ENCODE peak calls at places on chromosome 17, in nine cellular contexts. W, U, E, I, P, H, V, C and X are unnamed samples.

GRCh38 chr17:46009681-46010596 is 10.9 kb downstream of the STH start:
- DNase-seq in W (no peak), U (peak; percentile 62), E (no peak), I (no peak), P (no peak), H (peak; percentile 77), V (no peak), C (no peak), X (no peak)

GRCh38 chr17:82218349-82219075 is 5.9 kb upstream of the CCDC57 start:
- DNase-seq in W (no peak), U (no peak), E (no peak), I (no peak), P (no peak), H (peak; percentile 67), V (no peak), C (no peak), X (no peak)

GRCh38 chr17:48981927-48982539 is 13.6 kb upstream of the GIP start:
- DNase-seq in W (no peak), U (no peak), E (no peak), I (no peak), P (no peak), H (no peak), V (no peak), C (no peak), X (no peak)

GRCh38 chr17:39765159-39765558 is 27.4 kb downstream of the GRB7 start:
- DNase-seq in W (no peak), U (no peak), E (no peak), I (no peak), P (no peak), H (no peak), V (no peak), C (no peak), X (no peak)

GRCh38 chr17:73872816-73873215 is 228.6 kb upstream of the SDK2 start:
- DNase-seq in W (no peak), U (no peak), E (no peak), I (no peak), P (no peak), H (no peak), V (no peak), C (no peak), X (no peak)

GRCh38 chr17:77299256-77300015 is 158.7 kb downstream of the SEC14L1 start:
- DNase-seq in W (no peak), U (no peak), E (no peak), I (no peak), P (no peak), H (no peak), V (no peak), C (no peak), X (no peak)

GRCh38 chr17:73401911-73402310 is 90.1 kb upstream of the CDC42EP4 start:
- DNase-seq in W (no peak), U (peak; percentile 65), E (peak; percentile 33), I (no peak), P (peak; percentile 81), H (no peak), V (no peak), C (peak; percentile 62), X (no peak)

GRCh38 chr17:50425682-50426471 is at the start of gene ACSF2:
- DNase-seq in W (peak; percentile 38), U (peak; percentile 92), E (peak; percentile 75), I (peak; percentile 42), P (peak; percentile 79), H (peak; percentile 93), V (no peak), C (peak; percentile 76), X (peak; percentile 86)

GRCh38 chr17:75864448-75864871 is 9.3 kb upstream of the WBP2 start:
- DNase-seq in W (no peak), U (peak; percentile 85), E (peak; percentile 69), I (no peak), P (peak; percentile 77), H (no peak), V (peak; percentile 82), C (peak; percentile 78), X (no peak)

GRCh38 chr17:43515641-43516040 is 30.5 kb downstream of the ETV4 start:
- DNase-seq in W (no peak), U (no peak), E (no peak), I (no peak), P (no peak), H (no peak), V (no peak), C (no peak), X (no peak)

GRCh38 chr17:62601438-62601837 is 26.0 kb upstream of the MRC2 start:
- DNase-seq in W (no peak), U (no peak), E (no peak), I (no peak), P (no peak), H (no peak), V (no peak), C (no peak), X (no peak)

GRCh38 chr17:81233811-81234505 is 4.9 kb downstream of the TEPSIN start:
- DNase-seq in W (no peak), U (peak; percentile 44), E (no peak), I (no peak), P (no peak), H (no peak), V (no peak), C (no peak), X (no peak)

GRCh38 chr17:48498168-48498840 is 32.5 kb downstream of the HOXB1 start:
- DNase-seq in W (no peak), U (no peak), E (no peak), I (no peak), P (no peak), H (no peak), V (no peak), C (no peak), X (no peak)

GRCh38 chr17:31579265-31579664 is 187.8 kb downstream of the RAB11FIP4 start:
- DNase-seq in W (no peak), U (no peak), E (no peak), I (peak; percentile 70), P (no peak), H (no peak), V (no peak), C (no peak), X (no peak)

GRCh38 chr17:19281161-19281560 is 44.0 kb downstream of the EPN2 start:
- DNase-seq in W (no peak), U (no peak), E (no peak), I (no peak), P (no peak), H (no peak), V (no peak), C (no peak), X (no peak)

GRCh38 chr17:40450175-40450574 is 6.9 kb downstream of the IGFBP4 start:
- DNase-seq in W (no peak), U (no peak), E (no peak), I (peak; percentile 65), P (no peak), H (no peak), V (no peak), C (no peak), X (peak; percentile 75)

DNA sequence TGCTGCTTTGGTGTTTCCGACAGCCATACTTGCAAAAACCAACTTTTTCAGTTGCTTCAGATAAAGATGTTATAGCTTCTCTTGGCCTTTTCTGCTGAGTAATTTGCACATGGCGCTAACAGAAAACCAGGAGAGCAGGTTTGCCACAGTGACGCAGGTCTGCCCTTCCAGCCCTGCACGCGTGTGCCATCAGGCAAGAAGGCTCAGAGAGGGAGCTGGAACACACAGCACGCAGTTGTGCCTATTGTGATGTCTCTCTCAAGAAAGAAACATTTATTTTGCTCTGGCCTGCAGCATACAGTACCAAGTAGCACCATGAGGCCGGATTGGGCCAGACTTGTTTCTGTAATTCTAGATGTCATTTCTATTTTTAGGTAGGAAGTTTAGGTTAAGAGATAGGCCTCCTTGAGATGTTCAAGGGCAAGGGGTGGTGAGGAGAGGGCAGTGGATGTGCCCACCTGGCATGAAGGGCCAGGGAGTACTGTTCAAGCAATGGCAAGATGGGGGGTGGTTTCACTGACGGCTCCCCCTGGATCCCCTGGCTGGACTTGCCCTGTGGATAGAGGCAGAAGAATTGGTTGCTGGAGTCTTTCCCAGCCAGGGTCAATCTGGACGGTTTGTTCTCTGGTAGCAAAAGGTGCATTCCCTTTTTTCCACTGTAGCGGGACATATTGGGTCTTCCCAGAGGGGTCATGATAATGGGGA is 1.9 kb downstream of the CBX2 start:
- DNase-seq in W (no peak), U (no peak), E (no peak), I (no peak), P (no peak), H (peak; percentile 49), V (no peak), C (no peak), X (no peak)
- H3K4me3 ChIP-seq in W (no peak overlapping the region), U (no peak overlapping the region), E (no peak overlapping the region), I (no peak overlapping the region), P (no peak overlapping the region), H (no peak overlapping the region), V (no peak overlapping the region), C (no peak overlapping the region), X (no peak overlapping the region)

GRCh38 chr17:68897557-68897956 is 57.6 kb downstream of the ABCA8 start:
- DNase-seq in W (no peak), U (no peak), E (no peak), I (no peak), P (no peak), H (no peak), V (no peak), C (no peak), X (no peak)
- H3K9me3 ChIP-seq in W (no peaks in the 10 kb centered on the region), U (no peaks in the 10 kb centered on the region), E (no peaks in the 10 kb centered on the region), I (no peaks in the 10 kb centered on the region), P (no peaks in the 10 kb centered on the region), H (no peaks in the 10 kb centered on the region), V (no peaks in the 10 kb centered on the region), C (peaks cover 13% of the 10 kb centered on the region), X (no peaks in the 10 kb centered on the region)

GRCh38 chr17:63699638-63700527 is at the start of gene LIMD2:
- DNase-seq in W (no peak), U (peak; percentile 89), E (peak; percentile 47), I (peak; percentile 54), P (peak; percentile 30), H (peak; percentile 91), V (no peak), C (peak; percentile 66), X (peak; percentile 73)

GRCh38 chr17:63701477-63702222 is 1.7 kb upstream of the LIMD2 start:
- DNase-seq in W (no peak), U (peak; percentile 67), E (no peak), I (no peak), P (peak; percentile 18), H (no peak), V (no peak), C (peak; percentile 35), X (peak; percentile 65)

GRCh38 chr17:63702223-63702577 is 2.3 kb upstream of the LIMD2 start:
- DNase-seq in W (no peak), U (peak; percentile 60), E (no peak), I (no peak), P (peak; percentile 14), H (no peak), V (no peak), C (no peak), X (no peak)

GRCh38 chr17:63698886-63699637 is 863 bp downstream of the LIMD2 start:
- DNase-seq in W (peak; percentile 68), U (peak; percentile 89), E (no peak), I (peak; percentile 56), P (peak; percentile 25), H (no peak), V (no peak), C (peak; percentile 58), X (peak; percentile 79)

GRCh38 chr17:63700528-63701441 is 860 bp upstream of the LIMD2 start:
- DNase-seq in W (no peak), U (peak; percentile 93), E (peak; percentile 50), I (peak; percentile 63), P (peak; percentile 53), H (peak; percentile 93), V (no peak), C (peak; percentile 69), X (peak; percentile 73)
- H3K27ac ChIP-seq in W (peak overlapping the region; percentile 91), U (peak overlapping the region; percentile 77), E (peak overlapping the region; percentile 55), I (peak overlapping the region; percentile 77), P (peak overlapping the region; percentile 77), H (peak overlapping the region; percentile 7), V (peak overlapping the region; percentile 39), C (peak overlapping the region; percentile 82), X (peak overlapping the region; percentile 76)

GRCh38 chr17:38464723-38465419 is 36.6 kb downstream of the ARHGAP23 start:
- DNase-seq in W (no peak), U (peak; percentile 96), E (peak; percentile 94), I (peak; percentile 81), P (peak; percentile 91), H (peak; percentile 96), V (peak; percentile 83), C (peak; percentile 84), X (peak; percentile 49)
- H3K4me3 ChIP-seq in W (peak overlapping the region; percentile 68), U (peak overlapping the region; percentile 29), E (peak overlapping the region; percentile 55), I (no peak overlapping the region), P (peak overlapping the region; percentile 42), H (peak overlapping the region; percentile 56), V (peak overlapping the region; percentile 68), C (peak overlapping the region; percentile 67), X (no peak overlapping the region)